ENCODE peak calls at places on chromosome 12, in eight cellular contexts. V is activated T-helper 1 cell treated with anti-CD3 and anti-CD28 coated beads, Interleukin-2, amount 50 U/mL, for 16 hours; C is hypothalamus; A is NCI-H510A treated with DMSO at 0.1 percent for 48 hours; Z is naive B cell; S is stimulated activated effector memory CD8-positive, alpha-beta T cell treated with anti-CD3 and anti-CD28 coated beads, Interleukin-12 subunit alpha, Interleukin-12 subunit beta, amount 100 ng/mL, for 72 hours; G is glutamatergic neuron; J is endothelial cell. Y is an unnamed sample.

GRCh38 chr12:26226629-26227375 is 31.4 kb downstream of the SSPN start:
- DNase-seq in Z (peak; percentile 8), S (no peak), V (no peak), J (peak; percentile 46), C (peak; percentile 17), G (peak; percentile 65), A (peak; percentile 25), Y (no peak)

GRCh38 chr12:94079965-94080683 is 68.3 kb upstream of the PLXNC1 start:
- DNase-seq in G (no peak), V (no peak), J (no peak), Z (no peak), S (no peak), C (no peak), A (no peak), Y (no peak)

GRCh38 chr12:64675795-64676194 is 65.5 kb downstream of the RASSF3 start:
- DNase-seq in C (no peak), J (no peak), A (no peak), G (no peak), V (no peak), Z (no peak), S (no peak), Y (no peak)

GRCh38 chr12:2268478-2269286 is 215.9 kb downstream of the CACNA1C start:
- DNase-seq in V (no peak), Z (no peak), A (no peak), C (no peak), S (no peak), G (no peak), J (no peak), Y (no peak)

GRCh38 chr12:48110691-48111315 is 4.9 kb upstream of the SENP1 start:
- DNase-seq in A (no peak), S (no peak), J (no peak), G (no peak), V (no peak), Z (no peak), C (no peak), Y (no peak)

GRCh38 chr12:28568709-28569108 is 378.5 kb downstream of the CCDC91 start:
- DNase-seq in G (no peak), C (no peak), S (no peak), Z (no peak), A (no peak), J (no peak), V (no peak), Y (no peak)

GRCh38 chr12:57089259-57090245 is 638 bp downstream of the NAB2 start:
- DNase-seq in V (peak; percentile 40), G (peak; percentile 54), C (no peak), Z (peak; percentile 44), S (peak; percentile 80), J (peak; percentile 63), A (peak; percentile 21), Y (no peak)

GRCh38 chr12:108112815-108113556 is 16.1 kb upstream of the WSCD2 start:
- DNase-seq in S (no peak), J (peak; percentile 31), A (no peak), V (no peak), G (no peak), C (no peak), Z (no peak), Y (no peak)

GRCh38 chr12:104177663-104178501 is 37.7 kb upstream of the TXNRD1 start:
- DNase-seq in C (no peak), J (no peak), S (peak; percentile 56), Z (no peak), G (no peak), V (no peak), A (no peak), Y (no peak)

GRCh38 chr12:53736602-53737493 is 9.6 kb upstream of the CALCOCO1 start:
- DNase-seq in Z (no peak), J (no peak), V (no peak), S (no peak), A (no peak), G (peak; percentile 45), C (no peak), Y (no peak)

GRCh38 chr12:124183172-124183571 is 111.7 kb upstream of the RFLNA start:
- DNase-seq in V (no peak), S (no peak), G (no peak), A (no peak), J (no peak), Z (no peak), C (no peak), Y (no peak)

GRCh38 chr12:95648990-95649791 is 97.9 kb upstream of the USP44 start:
- DNase-seq in J (no peak), C (no peak), A (no peak), S (no peak), V (no peak), Z (no peak), G (no peak), Y (peak; percentile 22)

GRCh38 chr12:132244724-132245295 is 84.6 kb downstream of the GALNT9 start:
- DNase-seq in A (no peak), V (no peak), Z (no peak), G (peak; percentile 13), C (no peak), J (no peak), S (no peak), Y (no peak)

Y was measured in NCI-H1048.